ENCODE peak calls at places on chromosomes 7 and 10, in seven cellular contexts. Z, J, D, F, E, G and V are unnamed samples.

GRCh38 chr10:48285710-48286109 is 11.2 kb upstream of the FRMPD2 start:
- DNase-seq in Z (no peak), J (no peak), D (no peak), F (no peak), E (no peak), G (no peak), V (no peak)

GRCh38 chr10:117163954-117164292 is 25.9 kb upstream of the VAX1 start:
- DNase-seq in Z (no peak), J (no peak), D (no peak), F (no peak), E (no peak), G (no peak), V (no peak)

GRCh38 chr10:117544729-117545140 is 2.2 kb downstream of the EMX2 start:
- DNase-seq in Z (no peak), J (peak), D (no peak), F (no peak), E (no peak), G (peak), V (no peak)

GRCh38 chr7:112566392-112567324 is 85.9 kb downstream of the LSMEM1 start:
- DNase-seq in Z (peak), J (no peak), D (no peak), F (no peak), E (no peak), G (no peak), V (no peak)

GRCh38 chr7:84975586-84976185 is 211.2 kb downstream of the SEMA3D start:
- DNase-seq in Z (no peak), J (no peak), D (no peak), F (no peak), E (no peak), G (no peak), V (no peak)

GRCh38 chr10:113268186-113268585 is 284.7 kb upstream of the HABP2 start:
- DNase-seq in Z (no peak), J (no peak), D (no peak), F (no peak), E (no peak), G (no peak), V (no peak)

GRCh38 chr7:132709971-132710567 is 133.8 kb upstream of the PLXNA4 start:
- DNase-seq in Z (no peak), J (peak), D (peak), F (peak), E (peak), G (no peak), V (no peak)

GRCh38 chr7:57403601-57404342 is 46.2 kb upstream of the ZNF716 start:
- DNase-seq in Z (no peak), J (no peak), D (no peak), F (peak), E (no peak), G (peak), V (no peak)

GRCh38 chr10:123301077-123301875 is 147.1 kb downstream of the BUB3 start:
- DNase-seq in Z (peak), J (peak), D (no peak), F (peak), E (no peak), G (peak), V (no peak)

GRCh38 chr7:39291644-39292411 is 274.4 kb upstream of the YAE1 start:
- DNase-seq in Z (no peak), J (no peak), D (no peak), F (no peak), E (no peak), G (no peak), V (no peak)

GRCh38 chr10:80517416-80518142 is 20.1 kb upstream of the SH2D4B start:
- DNase-seq in Z (no peak), J (no peak), D (no peak), F (no peak), E (no peak), G (peak), V (no peak)

GRCh38 chr10:43644252-43644651 is 4.4 kb downstream of the ZNF32 start:
- DNase-seq in Z (no peak), J (no peak), D (no peak), F (no peak), E (no peak), G (no peak), V (no peak)

GRCh38 chr10:43859016-43859525 is 210.4 kb upstream of the ZNF32 start:
- DNase-seq in Z (no peak), J (no peak), D (no peak), F (no peak), E (no peak), G (no peak), V (no peak)

GRCh38 chr7:73668103-73668937 is 689 bp downstream of the VPS37D start:
- DNase-seq in Z (no peak), J (no peak), D (peak), F (no peak), E (no peak), G (no peak), V (no peak)

GRCh38 chr7:79977481-79977880 is 157.2 kb upstream of the GNAI1 start:
- DNase-seq in Z (no peak), J (no peak), D (no peak), F (no peak), E (no peak), G (peak), V (no peak)

GRCh38 chr10:96889415-96890171 is 57.5 kb downstream of the LCOR start:
- DNase-seq in Z (no peak), J (no peak), D (no peak), F (no peak), E (no peak), G (no peak), V (no peak)

GRCh38 chr7:151871904-151872303 is 5.0 kb downstream of the PRKAG2 start:
- DNase-seq in Z (no peak), J (no peak), D (no peak), F (peak), E (no peak), G (peak), V (peak)

GRCh38 chr10:4214912-4215311 is 429.9 kb upstream of the KLF6 start:
- DNase-seq in Z (no peak), J (no peak), D (peak), F (no peak), E (no peak), G (no peak), V (no peak)

GRCh38 chr10:132360766-132361447 is 28.9 kb downstream of the LRRC27 start:
- DNase-seq in Z (no peak), J (peak), D (peak), F (no peak), E (peak), G (no peak), V (peak)

GRCh38 chr7:30135551-30136271 is 925 bp downstream of the MTURN start:
- DNase-seq in Z (peak), J (peak), D (peak), F (peak), E (peak), G (peak), V (no peak)

GRCh38 chr7:14294637-14295036 is 305.2 kb upstream of the ETV1 start:
- DNase-seq in Z (no peak), J (no peak), D (no peak), F (peak), E (no peak), G (no peak), V (no peak)

GRCh38 chr7:94375713-94376112 is 19.0 kb upstream of the COL1A2 start:
- DNase-seq in Z (no peak), J (no peak), D (peak), F (no peak), E (no peak), G (no peak), V (no peak)

GRCh38 chr10:4645836-4646235 is 180.2 kb upstream of the AKR1E2 start:
- DNase-seq in Z (no peak), J (no peak), D (no peak), F (no peak), E (no peak), G (no peak), V (no peak)

GRCh38 chr10:59793924-59794323 is 40.7 kb upstream of the MRLN start:
- DNase-seq in Z (no peak), J (no peak), D (no peak), F (peak), E (no peak), G (no peak), V (no peak)

GRCh38 chr10:78357027-78357672 is 323.5 kb downstream of the RPS24 start:
- DNase-seq in Z (no peak), J (peak), D (no peak), F (no peak), E (no peak), G (no peak), V (no peak)

GRCh38 chr7:44072364-44073231 is 7.2 kb upstream of the PGAM2 start:
- DNase-seq in Z (peak), J (peak), D (peak), F (peak), E (peak), G (peak), V (peak)

GRCh38 chr10:124308811-124309210 is 109.9 kb downstream of the OAT start:
- DNase-seq in Z (no peak), J (no peak), D (no peak), F (no peak), E (no peak), G (no peak), V (peak)

GRCh38 chr7:16982640-16983103 is 100.9 kb upstream of the AGR3 start:
- DNase-seq in Z (peak), J (no peak), D (peak), F (peak), E (peak), G (no peak), V (no peak)

GRCh38 chr10:12660812-12661211 is 311.5 kb downstream of the CAMK1D start:
- DNase-seq in Z (no peak), J (no peak), D (no peak), F (no peak), E (no peak), G (no peak), V (no peak)

GRCh38 chr10:75121322-75121721 is 9.9 kb downstream of the SAMD8 start:
- DNase-seq in Z (no peak), J (no peak), D (no peak), F (no peak), E (no peak), G (no peak), V (no peak)

GRCh38 chr10:34816067-34817002 is 1.2 kb upstream of the PARD3 start:
- DNase-seq in Z (peak), J (peak), D (peak), F (peak), E (peak), G (no peak), V (no peak)

GRCh38 chr7:104126411-104126841 is 81.4 kb downstream of the ORC5 start:
- DNase-seq in Z (no peak), J (no peak), D (no peak), F (no peak), E (no peak), G (no peak), V (no peak)

GRCh38 chr10:12348870-12349627 is at the start of gene CAMK1D:
- DNase-seq in Z (peak), J (peak), D (peak), F (peak), E (peak), G (peak), V (no peak)

GRCh38 chr10:91652364-91652763 is 19.5 kb upstream of the PPP1R3C start:
- DNase-seq in Z (no peak), J (no peak), D (no peak), F (peak), E (no peak), G (no peak), V (no peak)

DNA sequence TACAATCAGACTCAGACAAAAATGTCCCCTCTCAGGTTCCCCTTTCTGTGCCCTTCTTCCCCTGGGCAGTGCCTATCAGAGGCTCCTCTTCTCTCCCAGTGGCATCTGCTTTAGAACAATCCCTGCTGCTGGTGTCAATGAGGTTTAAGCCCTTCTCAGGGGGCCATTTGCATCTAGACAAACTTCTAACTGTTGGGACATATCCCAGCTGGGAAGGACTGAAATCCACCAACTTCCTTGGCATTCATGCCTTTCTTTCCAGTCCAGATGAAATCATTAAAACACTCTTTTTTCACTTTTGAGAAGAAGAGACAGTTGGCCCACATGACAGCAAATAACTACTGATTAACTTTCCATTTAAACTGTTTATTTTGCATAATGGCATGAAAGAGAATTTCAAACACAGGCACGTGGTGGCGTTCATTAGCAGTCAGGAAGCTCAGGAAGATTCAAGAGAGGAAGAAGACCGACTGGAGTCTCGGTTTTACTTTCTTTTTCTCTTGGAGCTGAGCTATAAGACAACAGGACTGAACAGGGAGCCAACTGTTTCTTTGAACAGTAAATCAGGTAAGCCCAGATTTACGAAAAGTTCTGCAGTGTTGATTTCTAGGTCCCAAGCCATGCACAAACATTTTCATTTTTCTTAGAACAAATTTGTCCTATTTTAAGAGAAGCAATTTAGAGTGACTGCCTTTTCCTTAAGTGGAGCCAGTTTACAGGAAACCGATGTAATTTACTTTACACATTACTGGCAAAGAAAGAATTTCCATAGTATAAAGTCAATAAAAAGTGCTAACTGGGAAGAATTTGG is at the start of gene GIMAP2:
- DNase-seq in Z (no peak), J (no peak), D (no peak), F (peak), E (peak), G (no peak), V (no peak)
- TF ChIP-seq CTCF in Z (no peak), J (no peak), D (no peak), F (no peak), E (no peak), G (no peak), V (no peak)

DNA sequence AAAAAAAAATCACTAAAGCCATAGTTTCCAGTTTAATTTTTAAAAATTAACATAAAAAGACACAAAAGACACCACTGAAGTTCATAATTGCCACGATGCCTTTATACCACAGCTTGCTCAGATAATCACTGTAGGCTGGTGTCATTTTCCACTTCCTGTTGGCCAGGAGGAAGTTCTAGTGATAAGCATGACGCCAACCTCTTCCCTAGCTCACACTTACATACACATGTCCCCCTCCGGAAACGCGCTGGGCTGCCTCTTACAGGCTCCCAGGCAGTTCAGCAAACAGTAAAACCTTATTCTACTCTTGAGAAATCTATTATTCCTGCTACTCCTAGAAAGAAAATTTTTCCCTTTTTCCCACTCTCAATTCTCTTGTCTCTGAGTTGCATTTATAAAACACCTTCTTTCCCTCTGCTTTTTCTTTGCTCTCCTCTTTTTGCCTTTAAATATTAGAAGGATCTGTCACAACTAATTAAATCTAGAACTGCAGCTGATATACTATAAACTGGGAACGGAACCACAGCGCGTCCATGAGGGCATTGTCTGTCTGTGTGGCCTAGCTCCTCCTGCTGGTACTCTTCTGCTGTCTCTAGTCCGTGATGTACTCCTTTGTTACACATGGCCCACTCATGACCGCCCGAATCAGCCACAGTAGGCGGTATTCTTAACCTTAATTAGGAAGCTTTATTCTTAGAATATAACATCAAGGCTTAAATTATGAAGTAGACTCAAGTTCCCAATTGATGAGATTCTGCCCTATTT is 664.9 kb downstream of the CNTNAP2 start:
- DNase-seq in Z (no peak), J (no peak), D (no peak), F (no peak), E (no peak), G (no peak), V (no peak)
- TF ChIP-seq CTCF in Z (no peak), J (no peak), D (no peak), F (no peak), E (no peak), G (no peak), V (no peak)

GRCh38 chr7:156582591-156583123 is 57.9 kb upstream of the RNF32 start:
- DNase-seq in Z (no peak), J (no peak), D (no peak), F (no peak), E (no peak), G (no peak), V (no peak)
- TF ChIP-seq CTCF in Z (no peak), J (no peak), D (no peak), F (peak), E (no peak), G (no peak), V (no peak)

GRCh38 chr7:141142058-141142457 is 68.2 kb downstream of the TMEM178B start:
- DNase-seq in Z (no peak), J (no peak), D (no peak), F (no peak), E (no peak), G (no peak), V (no peak)
- TF ChIP-seq CTCF in Z (no peak), J (no peak), D (no peak), F (no peak), E (no peak), G (no peak), V (no peak)

GRCh38 chr7:23680417-23681405 is 712 bp downstream of the FAM221A start:
- DNase-seq in Z (peak), J (peak), D (peak), F (peak), E (peak), G (peak), V (no peak)

GRCh38 chr7:23685770-23686169 is 5.8 kb downstream of the FAM221A start:
- DNase-seq in Z (no peak), J (no peak), D (no peak), F (peak), E (no peak), G (no peak), V (no peak)

GRCh38 chr7:23679898-23680416 is at the start of gene FAM221A:
- DNase-seq in Z (peak), J (peak), D (peak), F (peak), E (peak), G (peak), V (peak)
- TF ChIP-seq CTCF in Z (peak), J (peak), D (peak), F (peak), E (peak), G (peak), V (peak)